ENCODE peak calls at places on chromosomes 2 and 18, in five cellular contexts. H is dorsolateral prefrontal cortex, S is H7, Z is cardiac muscle cell, R is neural progenitor cell. F is an unnamed sample. For H3K27me3, the result is how much of the 10 kb centered on the place peaks cover.

GRCh38 chr18:44741551-44741950 is 60.9 kb downstream of the SETBP1 start:
- DNase-seq in H (peak), S (no peak), Z (no peak), R (no peak), F (no peak)

GRCh38 chr2:17482651-17483050 is 35.6 kb downstream of the RAD51AP2 start:
- DNase-seq in H (no peak), S (no peak), Z (no peak), R (no peak), F (no peak)

GRCh38 chr2:201915446-201915845 is 109.1 kb downstream of the CDK15 start:
- DNase-seq in H (no peak), S (no peak), Z (no peak), R (no peak), F (no peak)

GRCh38 chr2:46569061-46569560 is 89.7 kb downstream of the TMEM247 start:
- DNase-seq in H (no peak), S (no peak), Z (peak), R (no peak), F (no peak)

GRCh38 chr2:128661955-128662564 is 343.4 kb upstream of the HS6ST1 start:
- DNase-seq in H (no peak), S (no peak), Z (no peak), R (no peak), F (no peak)

GRCh38 chr18:79570266-79571201 is 109.1 kb upstream of the CTDP1 start:
- DNase-seq in H (peak), S (no peak), Z (peak), R (no peak), F (no peak)

GRCh38 chr2:9390151-9390850 is 33.0 kb downstream of the ITGB1BP1 start:
- DNase-seq in H (no peak), S (no peak), Z (no peak), R (no peak), F (no peak)

GRCh38 chr2:138275292-138275690 is 226.3 kb upstream of the SPOPL start:
- DNase-seq in H (no peak), S (no peak), Z (no peak), R (no peak), F (no peak)

GRCh38 chr2:160932960-160933359 is 227.3 kb upstream of the TANK start:
- DNase-seq in H (no peak), S (no peak), Z (peak), R (no peak), F (no peak)

GRCh38 chr2:139018252-139018651 is 238.1 kb upstream of the NXPH2 start:
- DNase-seq in H (no peak), S (no peak), Z (no peak), R (no peak), F (no peak)

GRCh38 chr2:37096568-37096967 is 12.2 kb downstream of the GPATCH11 start:
- DNase-seq in H (no peak), S (no peak), Z (no peak), R (no peak), F (no peak)

GRCh38 chr2:85033388-85033787 is 62.4 kb downstream of the KCMF1 start:
- DNase-seq in H (no peak), S (no peak), Z (no peak), R (no peak), F (no peak)

GRCh38 chr2:211408485-211408884 is 852.1 kb downstream of the CPS1 start:
- DNase-seq in H (no peak), S (no peak), Z (peak), R (peak), F (no peak)

GRCh38 chr2:50594233-50594632 is 437.7 kb downstream of the NRXN1 start:
- DNase-seq in H (no peak), S (no peak), Z (no peak), R (no peak), F (no peak)

GRCh38 chr2:23596316-23596885 is 211.4 kb downstream of the KLHL29 start:
- DNase-seq in H (no peak), S (no peak), Z (peak), R (no peak), F (no peak)

DNA sequence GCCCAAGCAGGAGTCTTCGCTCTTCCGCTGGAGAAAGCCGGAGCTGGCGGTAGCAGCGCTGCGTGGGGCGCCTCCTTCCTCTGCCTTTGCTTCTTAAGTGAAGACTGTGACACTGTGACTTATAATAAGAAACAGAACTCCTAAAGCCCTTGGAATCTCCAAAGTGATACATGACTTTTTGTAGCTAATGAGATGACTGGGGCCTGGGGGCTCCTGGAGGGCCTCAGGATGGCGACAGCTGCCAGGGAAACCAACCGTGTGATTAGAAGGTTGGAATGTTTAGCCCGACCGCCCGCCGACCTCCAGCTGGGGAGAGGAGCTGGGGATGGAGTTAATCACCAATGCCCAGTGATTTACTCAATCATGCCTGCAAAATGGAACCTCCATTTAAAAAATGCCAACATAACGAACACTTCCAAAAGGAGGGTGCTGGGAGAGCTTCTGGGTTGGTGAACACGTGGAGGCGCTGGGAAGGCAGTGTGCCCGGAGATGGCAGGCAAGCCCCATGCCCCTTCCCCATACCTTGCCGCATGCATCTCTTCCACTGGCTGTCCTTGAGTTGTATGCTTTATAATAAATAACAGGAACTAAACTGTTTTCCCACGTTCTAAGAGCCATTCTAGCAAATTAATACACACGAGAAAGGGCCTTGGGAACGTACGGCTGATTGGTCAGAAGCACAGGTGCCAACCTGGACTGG is 29.0 kb upstream of the MAL start:
- DNase-seq in H (no peak), S (no peak), Z (no peak), R (no peak), F (no peak)
- H3K27me3 ChIP-seq in H (under half), S (under half), Z (under half), R (under half), F (under half)

GRCh38 chr2:122713800-122714199 is 958.3 kb downstream of the TSN start:
- DNase-seq in H (no peak), S (no peak), Z (no peak), R (no peak), F (no peak)
- H3K27me3 ChIP-seq in H (under half), S (under half), Z (under half), R (under half), F (under half)

GRCh38 chr2:236166157-236166780 is 1.9 kb downstream of the GBX2 start:
- DNase-seq in H (no peak), S (peak), Z (no peak), R (peak), F (no peak)
- H3K27me3 ChIP-seq in H (half or more), S (half or more), Z (half or more), R (half or more), F (under half)

GRCh38 chr2:218075975-218076811 is 7.1 kb downstream of the RUFY4 start:
- DNase-seq in H (no peak), S (peak), Z (no peak), R (no peak), F (no peak)
- H3K27me3 ChIP-seq in H (under half), S (under half), Z (under half), R (under half), F (under half)

GRCh38 chr2:222039821-222040220 is 259.0 kb downstream of the PAX3 start:
- DNase-seq in H (no peak), S (no peak), Z (no peak), R (no peak), F (no peak)

GRCh38 chr2:222043897-222044296 is 254.9 kb downstream of the PAX3 start:
- DNase-seq in H (no peak), S (no peak), Z (no peak), R (no peak), F (no peak)

GRCh38 chr2:222040333-222040732 is 258.5 kb downstream of the PAX3 start:
- DNase-seq in H (no peak), S (no peak), Z (no peak), R (no peak), F (no peak)

GRCh38 chr2:222038086-222038802 is 260.6 kb downstream of the PAX3 start:
- DNase-seq in H (no peak), S (peak), Z (peak), R (no peak), F (no peak)

DNA sequence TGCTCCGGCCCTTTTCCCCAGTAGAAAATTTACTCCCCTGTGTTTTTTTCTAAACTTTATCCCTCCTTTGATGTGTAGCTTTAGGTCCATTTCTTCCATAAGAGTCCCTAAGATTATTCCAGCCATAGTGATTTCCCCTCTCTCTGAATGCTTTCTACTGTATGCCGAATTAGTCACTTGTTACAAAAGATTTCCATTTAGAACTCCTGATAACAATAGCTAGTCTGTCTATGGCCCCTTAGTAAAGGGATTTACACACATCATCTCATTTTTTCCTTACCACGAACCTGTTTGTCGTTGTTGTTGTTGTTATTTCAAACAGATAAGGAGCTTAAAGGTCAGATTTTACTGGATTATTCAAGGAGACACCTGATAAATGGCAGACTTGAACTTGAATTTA is 256.1 kb downstream of the PAX3 start:
- DNase-seq in H (no peak), S (no peak), Z (no peak), R (no peak), F (no peak)
- H3K27me3 ChIP-seq in H (under half), S (under half), Z (under half), R (under half), F (under half)

GRCh38 chr2:170715932-170716777 is 1.0 kb downstream of the SP5 start:
- DNase-seq in H (no peak), S (peak), Z (no peak), R (peak), F (no peak)

GRCh38 chr2:170716851-170717598 is 1.9 kb downstream of the SP5 start:
- DNase-seq in H (no peak), S (peak), Z (peak), R (peak), F (no peak)

GRCh38 chr2:170714156-170715061 is 728 bp upstream of the SP5 start:
- DNase-seq in H (no peak), S (peak), Z (no peak), R (peak), F (no peak)

GRCh38 chr2:170713280-170714155 is 1.6 kb upstream of the SP5 start:
- DNase-seq in H (no peak), S (peak), Z (no peak), R (peak), F (no peak)

DNA sequence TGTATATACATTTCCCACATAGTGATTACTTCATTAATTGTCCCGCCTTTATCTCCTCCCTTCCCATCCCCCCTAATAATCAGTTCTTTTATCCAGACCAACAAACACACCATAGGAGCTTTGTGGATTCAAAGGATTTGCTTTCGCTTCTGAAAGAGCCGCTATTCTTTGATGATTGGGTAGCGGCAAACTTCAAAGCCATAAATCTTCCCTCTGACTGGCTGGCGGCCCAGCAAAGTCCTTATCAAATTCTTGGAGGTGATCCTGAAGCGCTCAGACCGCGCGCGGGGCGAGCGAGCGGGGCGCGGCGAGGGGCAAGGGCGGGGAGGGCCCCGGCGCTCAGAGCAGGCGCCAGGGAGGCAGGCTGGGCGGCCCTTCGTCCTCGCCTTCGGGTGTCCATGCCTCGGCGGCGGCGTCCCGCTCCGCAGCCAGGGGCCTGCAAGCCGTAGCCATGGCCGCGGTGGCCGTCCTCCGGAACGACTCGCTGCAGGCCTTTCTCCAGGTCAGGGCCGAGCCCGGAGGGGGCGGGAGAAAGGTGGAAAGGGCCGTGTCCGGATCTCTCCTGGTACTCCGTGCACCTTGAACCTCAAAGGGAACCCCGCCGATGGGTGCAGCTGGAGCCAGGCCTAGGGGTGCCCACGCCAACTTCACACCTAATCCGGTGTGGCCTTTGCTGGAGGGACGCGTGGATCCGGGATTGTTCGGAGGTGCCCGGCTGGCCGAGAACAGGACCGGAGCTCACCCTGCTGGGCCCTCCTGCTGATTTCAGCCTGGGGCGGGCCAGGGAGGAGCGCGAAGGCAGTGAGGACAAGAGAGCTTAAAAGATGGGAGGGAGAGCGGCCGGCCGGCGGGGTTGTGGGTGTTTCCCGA is at the start of gene SP5:
- DNase-seq in H (no peak), S (peak), Z (peak), R (peak), F (peak)
- H3K27me3 ChIP-seq in H (half or more), S (half or more), Z (half or more), R (half or more), F (under half)

GRCh38 chr18:53864758-53865157 is 359.7 kb downstream of the MBD2 start:
- DNase-seq in H (no peak), S (peak), Z (peak), R (no peak), F (no peak)
- H3K27me3 ChIP-seq in H (under half), S (under half), Z (under half), R (under half), F (under half)